ENCODE peak calls at places on chromosomes 1 and 21, in four cellular contexts. S is K562, H is GM12878, Z is A549. E is an unnamed sample.
A peak's percentile ranks its signal among the peaks of the same experiment; 100 is the strongest.

GRCh38 chr1:187264995-187265602 is 436.4 kb downstream of the PLA2G4A start:
- DNase-seq in H (no peak), S (peak; percentile 10), Z (peak; percentile 61), E (peak; percentile 28)

GRCh38 chr1:6991271-6991670 is 206.0 kb downstream of the CAMTA1 start:
- DNase-seq in S (no peak), H (no peak), Z (peak; percentile 13), E (no peak)

GRCh38 chr1:175191654-175192053 is 922 bp downstream of the KIAA0040 start:
- DNase-seq in S (no peak), Z (no peak), H (no peak), E (no peak)

GRCh38 chr1:12141533-12141855 is 25.3 kb upstream of the TNFRSF1B start:
- DNase-seq in H (no peak), Z (no peak), S (no peak), E (no peak)

GRCh38 chr1:23171181-23171755 is 2.6 kb upstream of the LUZP1 start:
- DNase-seq in H (no peak), Z (no peak), S (no peak), E (no peak)

GRCh38 chr1:38166461-38166860 is 119.9 kb upstream of the POU3F1 start:
- DNase-seq in Z (no peak), H (no peak), S (no peak), E (no peak)

GRCh38 chr1:1308756-1309524 is 543 bp downstream of the PUSL1 start:
- DNase-seq in S (peak; percentile 67), Z (no peak), H (no peak), E (no peak)

GRCh38 chr1:152185544-152186391 is 26.7 kb upstream of the RPTN start:
- DNase-seq in Z (peak; percentile 82), S (peak; percentile 58), H (no peak), E (peak; percentile 53)

GRCh38 chr1:14334336-14335176 is 263.9 kb upstream of the KAZN start:
- DNase-seq in S (peak; percentile 73), Z (no peak), H (no peak), E (no peak)

GRCh38 chr1:159141584-159142518 is 29.6 kb upstream of the CADM3 start:
- DNase-seq in S (peak; percentile 1), H (no peak), Z (peak; percentile 19), E (no peak)

GRCh38 chr1:150976879-150977694 is 2.5 kb upstream of the CERS2 start:
- DNase-seq in H (no peak), Z (peak; percentile 94), S (peak; percentile 95), E (peak; percentile 68)

GRCh38 chr1:53442297-53442696 is 16.9 kb upstream of the DMRTB1 start:
- DNase-seq in Z (no peak), H (no peak), S (peak; percentile 26), E (no peak)

GRCh38 chr1:159996653-159997052 is 35.1 kb downstream of the PIGM start:
- DNase-seq in S (no peak), Z (peak; percentile 57), H (no peak), E (no peak)

GRCh38 chr1:182890927-182891610 is 51.9 kb downstream of the DHX9 start:
- DNase-seq in Z (no peak), S (no peak), H (no peak), E (no peak)

GRCh38 chr21:15586752-15587436 is 142.9 kb upstream of the USP25 start:
- DNase-seq in H (no peak), Z (no peak), S (no peak), E (no peak)

GRCh38 chr1:75503221-75503974 is 107.5 kb downstream of the SLC44A5 start:
- DNase-seq in S (no peak), H (no peak), Z (no peak), E (no peak)

GRCh38 chr1:198175418-198176170 is 18.8 kb downstream of the NEK7 start:
- DNase-seq in S (no peak), H (no peak), Z (no peak), E (no peak)

GRCh38 chr1:40636777-40637176 is 28.7 kb downstream of the RIMS3 start:
- DNase-seq in H (no peak), S (no peak), Z (no peak), E (no peak)

GRCh38 chr1:157880621-157881020 is 39.0 kb upstream of the CD5L start:
- DNase-seq in Z (no peak), S (no peak), H (no peak), E (no peak)

GRCh38 chr1:40646385-40646784 is 19.1 kb downstream of the RIMS3 start:
- DNase-seq in S (no peak), Z (no peak), H (no peak), E (peak; percentile 55)

GRCh38 chr1:236685205-236685916 is 938 bp upstream of the ACTN2 start:
- DNase-seq in H (no peak), S (no peak), Z (no peak), E (no peak)

GRCh38 chr1:218209351-218209861 is 75.7 kb upstream of the RRP15 start:
- DNase-seq in H (no peak), S (no peak), Z (peak; percentile 63), E (no peak)

GRCh38 chr1:14780271-14780670 is 181.8 kb downstream of the KAZN start:
- DNase-seq in S (peak; percentile 73), H (no peak), Z (no peak), E (no peak)

GRCh38 chr1:69568435-69569280 is 936 bp downstream of the LRRC7 start:
- DNase-seq in S (peak; percentile 13), Z (no peak), H (no peak), E (no peak)

GRCh38 chr21:26659181-26659580 is 86.1 kb upstream of the CYYR1 start:
- DNase-seq in Z (no peak), S (no peak), H (no peak), E (no peak)

GRCh38 chr1:16243936-16244649 is 7.1 kb upstream of the CPLANE2 start:
- DNase-seq in S (peak; percentile 91), Z (peak; percentile 79), H (peak; percentile 21), E (peak; percentile 68)

GRCh38 chr21:38823737-38824123 is 18.0 kb downstream of the ETS2 start:
- DNase-seq in H (no peak), S (no peak), Z (no peak), E (no peak)

GRCh38 chr1:106613106-106613505 is 443.4 kb upstream of the PRMT6 start:
- DNase-seq in Z (no peak), H (no peak), S (no peak), E (no peak)

GRCh38 chr21:44801468-44802395 is at the start of gene UBE2G2:
- DNase-seq in S (peak; percentile 94), Z (peak; percentile 75), H (no peak), E (peak; percentile 59)

GRCh38 chr1:24311234-24311633 is 7.9 kb upstream of the GRHL3 start:
- DNase-seq in H (no peak), Z (no peak), S (peak; percentile 51), E (no peak)

GRCh38 chr1:105137543-105138444 is 1388.1 kb downstream of the AMY1C start:
- DNase-seq in Z (peak; percentile 16), H (no peak), S (peak; percentile 21), E (peak; percentile 57)

GRCh38 chr1:51336004-51336403 is 5.6 kb upstream of the TTC39A start:
- DNase-seq in H (no peak), Z (no peak), S (no peak), E (no peak)

GRCh38 chr1:56584910-56585528 is 5.7 kb upstream of the PLPP3 start:
- DNase-seq in Z (peak; percentile 60), S (peak; percentile 49), H (no peak), E (peak; percentile 66)

GRCh38 chr1:67515324-67516080 is 85.3 kb upstream of the SERBP1 start:
- DNase-seq in H (no peak), Z (no peak), S (peak; percentile 32), E (no peak)

GRCh38 chr1:217135569-217135915 is 412.3 kb upstream of the ESRRG start:
- DNase-seq in H (no peak), S (no peak), Z (no peak), E (no peak)

DNA sequence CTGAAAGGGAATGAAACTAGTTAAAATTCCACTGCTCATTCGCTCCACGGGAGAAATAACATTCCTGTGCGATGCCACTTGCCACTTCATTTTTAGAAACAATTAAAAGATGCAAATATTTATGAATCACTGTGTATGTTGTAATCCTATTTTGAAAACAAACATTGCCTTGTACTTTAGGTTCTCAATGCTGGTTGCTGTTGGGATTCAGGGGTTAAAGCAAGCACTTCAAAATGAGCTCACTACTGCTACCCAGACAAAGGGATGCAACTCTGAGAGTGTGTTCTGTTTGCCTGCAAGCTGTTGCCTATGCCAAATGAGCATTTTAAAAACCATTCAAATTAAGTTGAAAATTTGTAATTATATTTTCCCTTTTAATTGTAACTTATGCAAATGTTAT is 87.5 kb downstream of the RWDD3 start:
- DNase-seq in S (no peak), Z (no peak), H (no peak), E (no peak)
- TF ChIP-seq SMC3 in S (no peak), Z (no peak), H (no peak), E (no peak)

DNA sequence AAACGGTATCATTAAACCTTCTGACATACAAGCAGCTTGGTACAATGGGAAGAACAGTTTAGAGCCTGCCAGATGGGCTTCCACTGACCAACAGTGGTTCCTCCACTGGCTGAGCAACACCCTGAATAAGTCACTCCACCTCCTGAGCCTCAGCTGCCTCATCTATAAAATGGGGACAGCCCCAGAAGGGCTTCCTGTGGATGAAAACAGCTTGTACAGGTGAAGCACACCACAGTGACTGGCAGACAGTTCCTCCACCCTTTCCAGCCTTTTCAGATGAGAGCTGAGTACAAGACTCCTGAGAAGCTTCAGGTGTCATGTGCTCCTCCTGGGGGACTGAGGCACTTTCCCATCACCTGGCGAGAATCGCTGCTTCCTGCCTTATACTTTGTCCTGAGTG is 2.1 kb downstream of the CAPZB start:
- DNase-seq in S (no peak), Z (no peak), H (no peak), E (no peak)
- TF ChIP-seq ESRRA in S (no peak), Z (no peak), H (no peak), E (no peak)

GRCh38 chr1:5742032-5742431 is 250.2 kb downstream of the NPHP4 start:
- DNase-seq in Z (no peak), S (no peak), H (no peak), E (no peak)

GRCh38 chr1:5739561-5740078 is 252.6 kb downstream of the NPHP4 start:
- DNase-seq in S (no peak), Z (no peak), H (no peak), E (no peak)

GRCh38 chr1:5740450-5740849 is 251.8 kb downstream of the NPHP4 start:
- DNase-seq in H (no peak), S (no peak), Z (no peak), E (no peak)

GRCh38 chr1:5742801-5743200 is 249.4 kb downstream of the NPHP4 start:
- DNase-seq in S (no peak), Z (no peak), H (no peak), E (no peak)

GRCh38 chr1:5740865-5741860 is 251.1 kb downstream of the NPHP4 start:
- DNase-seq in Z (no peak), H (no peak), S (no peak), E (no peak)
- TF ChIP-seq SMC3 in Z (no peak), H (no peak), S (no peak), E (no peak)

GRCh38 chr1:234722904-234723588 is 113.1 kb upstream of the IRF2BP2 start:
- DNase-seq in S (peak; percentile 65), Z (peak; percentile 65), H (no peak), E (peak; percentile 82)
- TF ChIP-seq ESRRA in S (no peak), Z (no peak), H (no peak), E (no peak)

GRCh38 chr1:31939484-31940329 is 1.5 kb upstream of the PTP4A2 start:
- DNase-seq in S (peak; percentile 96), Z (peak; percentile 94), H (peak; percentile 86), E (peak; percentile 87)
- TF ChIP-seq SMC3 in S (peak; percentile 88), Z (peak; percentile 81), H (peak; percentile 88), E (peak; percentile 82)